ENCODE peak calls at places on chromosomes 7 and 10, in nine cellular contexts. One of them, this sample, is unnamed.

GRCh38 chr7:2882111-2882510 is 38.0 kb upstream of the GNA12 start:
- DNase-seq in A549: no peak
- DNase-seq in testis: no peak
- DNase-seq in HepG2: no peak
- DNase-seq in lower leg skin: no peak
- DNase-seq in sigmoid colon: no peak
- DNase-seq in upper lobe of left lung: no peak
- DNase-seq in prostate gland: no peak
- DNase-seq in adrenal gland: no peak
- DNase-seq in this sample: no peak

GRCh38 chr7:142438235-142438922 is 180.5 kb upstream of the PRSS58 start:
- DNase-seq in lower leg skin: no peak
- DNase-seq in HepG2: peak
- DNase-seq in prostate gland: no peak
- DNase-seq in upper lobe of left lung: peak
- DNase-seq in adrenal gland: no peak
- DNase-seq in testis: peak
- DNase-seq in sigmoid colon: no peak
- DNase-seq in A549: peak
- DNase-seq in this sample: peak

GRCh38 chr10:131271195-131271880 is 40.2 kb downstream of the TCERG1L start:
- DNase-seq in lower leg skin: no peak
- DNase-seq in adrenal gland: no peak
- DNase-seq in testis: peak
- DNase-seq in A549: no peak
- DNase-seq in sigmoid colon: no peak
- DNase-seq in prostate gland: no peak
- DNase-seq in upper lobe of left lung: no peak
- DNase-seq in HepG2: no peak
- DNase-seq in this sample: no peak

GRCh38 chr10:121668336-121669009 is 70.2 kb upstream of the FGFR2 start:
- DNase-seq in sigmoid colon: peak
- DNase-seq in lower leg skin: peak
- DNase-seq in A549: no peak
- DNase-seq in HepG2: no peak
- DNase-seq in testis: peak
- DNase-seq in adrenal gland: peak
- DNase-seq in prostate gland: peak
- DNase-seq in upper lobe of left lung: no peak
- DNase-seq in this sample: no peak

GRCh38 chr10:87585565-87586514 is 73.8 kb upstream of the PAPSS2 start:
- DNase-seq in adrenal gland: no peak
- DNase-seq in prostate gland: peak
- DNase-seq in testis: no peak
- DNase-seq in sigmoid colon: no peak
- DNase-seq in HepG2: peak
- DNase-seq in A549: peak
- DNase-seq in upper lobe of left lung: no peak
- DNase-seq in lower leg skin: no peak
- DNase-seq in this sample: no peak

GRCh38 chr10:95363303-95363912 is 72.6 kb upstream of the PDLIM1 start:
- DNase-seq in lower leg skin: peak
- DNase-seq in adrenal gland: peak
- DNase-seq in A549: peak
- DNase-seq in prostate gland: peak
- DNase-seq in testis: peak
- DNase-seq in upper lobe of left lung: no peak
- DNase-seq in sigmoid colon: no peak
- DNase-seq in HepG2: peak
- DNase-seq in this sample: no peak

GRCh38 chr10:43292745-43293676 is 26.1 kb upstream of the RASGEF1A start:
- DNase-seq in adrenal gland: peak
- DNase-seq in prostate gland: peak
- DNase-seq in HepG2: peak
- DNase-seq in testis: peak
- DNase-seq in A549: peak
- DNase-seq in upper lobe of left lung: no peak
- DNase-seq in sigmoid colon: peak
- DNase-seq in lower leg skin: peak
- DNase-seq in this sample: peak

GRCh38 chr7:105209433-105209832 is 179.3 kb downstream of the SRPK2 start:
- DNase-seq in A549: no peak
- DNase-seq in adrenal gland: no peak
- DNase-seq in testis: no peak
- DNase-seq in HepG2: no peak
- DNase-seq in sigmoid colon: no peak
- DNase-seq in lower leg skin: no peak
- DNase-seq in prostate gland: no peak
- DNase-seq in upper lobe of left lung: no peak
- DNase-seq in this sample: no peak

GRCh38 chr7:129948338-129948737 is 4.4 kb downstream of the UBE2H start:
- DNase-seq in HepG2: no peak
- DNase-seq in adrenal gland: no peak
- DNase-seq in lower leg skin: no peak
- DNase-seq in prostate gland: no peak
- DNase-seq in upper lobe of left lung: no peak
- DNase-seq in sigmoid colon: peak
- DNase-seq in testis: no peak
- DNase-seq in A549: no peak
- DNase-seq in this sample: no peak

GRCh38 chr7:129948877-129949291 is 3.9 kb downstream of the UBE2H start:
- DNase-seq in HepG2: peak
- DNase-seq in sigmoid colon: peak
- DNase-seq in testis: peak
- DNase-seq in lower leg skin: peak
- DNase-seq in A549: peak
- DNase-seq in adrenal gland: peak
- DNase-seq in prostate gland: peak
- DNase-seq in upper lobe of left lung: peak
- DNase-seq in this sample: peak

GRCh38 chr7:129950191-129950940 is 2.4 kb downstream of the UBE2H start:
- DNase-seq in upper lobe of left lung: no peak
- DNase-seq in lower leg skin: no peak
- DNase-seq in testis: no peak
- DNase-seq in prostate gland: no peak
- DNase-seq in HepG2: no peak
- DNase-seq in sigmoid colon: peak
- DNase-seq in A549: no peak
- DNase-seq in adrenal gland: no peak
- DNase-seq in this sample: no peak

GRCh38 chr7:129947701-129948100 is 5.1 kb downstream of the UBE2H start:
- DNase-seq in adrenal gland: no peak
- DNase-seq in A549: no peak
- DNase-seq in testis: peak
- DNase-seq in sigmoid colon: peak
- DNase-seq in prostate gland: no peak
- DNase-seq in HepG2: no peak
- DNase-seq in lower leg skin: no peak
- DNase-seq in upper lobe of left lung: no peak
- DNase-seq in this sample: no peak

GRCh38 chr7:129949292-129950133 is 3.2 kb downstream of the UBE2H start:
- DNase-seq in adrenal gland: peak
- DNase-seq in HepG2: peak
- DNase-seq in upper lobe of left lung: no peak
- DNase-seq in testis: peak
- DNase-seq in A549: no peak
- DNase-seq in lower leg skin: peak
- DNase-seq in prostate gland: peak
- DNase-seq in sigmoid colon: peak
- DNase-seq in this sample: no peak
- TF ChIP-seq POLR2A in adrenal gland: no peak
- TF ChIP-seq POLR2A in HepG2: no peak
- TF ChIP-seq POLR2A in upper lobe of left lung: no peak
- TF ChIP-seq POLR2A in testis: no peak
- TF ChIP-seq POLR2A in A549: no peak
- TF ChIP-seq POLR2A in lower leg skin: no peak
- TF ChIP-seq POLR2A in prostate gland: peak
- TF ChIP-seq POLR2A in sigmoid colon: no peak
- TF ChIP-seq POLR2A in this sample: peak

GRCh38 chr10:74344306-74344705 is 193.3 kb downstream of the ADK start:
- DNase-seq in prostate gland: no peak
- DNase-seq in lower leg skin: no peak
- DNase-seq in upper lobe of left lung: no peak
- DNase-seq in HepG2: no peak
- DNase-seq in adrenal gland: no peak
- DNase-seq in sigmoid colon: no peak
- DNase-seq in testis: no peak
- DNase-seq in A549: no peak
- DNase-seq in this sample: no peak

GRCh38 chr10:74343804-74344203 is 192.8 kb downstream of the ADK start:
- DNase-seq in HepG2: no peak
- DNase-seq in lower leg skin: no peak
- DNase-seq in adrenal gland: no peak
- DNase-seq in sigmoid colon: no peak
- DNase-seq in prostate gland: no peak
- DNase-seq in upper lobe of left lung: no peak
- DNase-seq in testis: no peak
- DNase-seq in A549: no peak
- DNase-seq in this sample: no peak

GRCh38 chr10:74347522-74347921 is 196.5 kb downstream of the ADK start:
- DNase-seq in lower leg skin: no peak
- DNase-seq in sigmoid colon: no peak
- DNase-seq in testis: no peak
- DNase-seq in adrenal gland: no peak
- DNase-seq in prostate gland: no peak
- DNase-seq in upper lobe of left lung: no peak
- DNase-seq in HepG2: peak
- DNase-seq in A549: no peak
- DNase-seq in this sample: no peak
- H3K4me3 ChIP-seq in lower leg skin: no peak
- H3K4me3 ChIP-seq in sigmoid colon: no peak
- H3K4me3 ChIP-seq in testis: no peak
- H3K4me3 ChIP-seq in adrenal gland: no peak
- H3K4me3 ChIP-seq in prostate gland: no peak
- H3K4me3 ChIP-seq in upper lobe of left lung: no peak
- H3K4me3 ChIP-seq in HepG2: no peak
- H3K4me3 ChIP-seq in A549: no peak
- H3K4me3 ChIP-seq in this sample: no peak

GRCh38 chr7:139246905-139247304 is 15.9 kb downstream of the UBN2 start:
- DNase-seq in A549: no peak
- DNase-seq in sigmoid colon: no peak
- DNase-seq in upper lobe of left lung: no peak
- DNase-seq in HepG2: no peak
- DNase-seq in prostate gland: no peak
- DNase-seq in lower leg skin: no peak
- DNase-seq in adrenal gland: no peak
- DNase-seq in testis: no peak
- DNase-seq in this sample: peak

GRCh38 chr7:139241258-139241657 is 10.2 kb downstream of the UBN2 start:
- DNase-seq in lower leg skin: no peak
- DNase-seq in A549: no peak
- DNase-seq in prostate gland: no peak
- DNase-seq in HepG2: no peak
- DNase-seq in testis: no peak
- DNase-seq in upper lobe of left lung: no peak
- DNase-seq in sigmoid colon: no peak
- DNase-seq in adrenal gland: no peak
- DNase-seq in this sample: no peak

GRCh38 chr7:139245401-139245800 is 14.4 kb downstream of the UBN2 start:
- DNase-seq in lower leg skin: no peak
- DNase-seq in HepG2: no peak
- DNase-seq in testis: no peak
- DNase-seq in A549: no peak
- DNase-seq in upper lobe of left lung: no peak
- DNase-seq in sigmoid colon: no peak
- DNase-seq in adrenal gland: no peak
- DNase-seq in prostate gland: no peak
- DNase-seq in this sample: no peak

GRCh38 chr7:139246494-139246893 is 15.5 kb downstream of the UBN2 start:
- DNase-seq in lower leg skin: no peak
- DNase-seq in sigmoid colon: no peak
- DNase-seq in upper lobe of left lung: no peak
- DNase-seq in HepG2: no peak
- DNase-seq in A549: no peak
- DNase-seq in prostate gland: no peak
- DNase-seq in adrenal gland: no peak
- DNase-seq in testis: no peak
- DNase-seq in this sample: no peak

DNA sequence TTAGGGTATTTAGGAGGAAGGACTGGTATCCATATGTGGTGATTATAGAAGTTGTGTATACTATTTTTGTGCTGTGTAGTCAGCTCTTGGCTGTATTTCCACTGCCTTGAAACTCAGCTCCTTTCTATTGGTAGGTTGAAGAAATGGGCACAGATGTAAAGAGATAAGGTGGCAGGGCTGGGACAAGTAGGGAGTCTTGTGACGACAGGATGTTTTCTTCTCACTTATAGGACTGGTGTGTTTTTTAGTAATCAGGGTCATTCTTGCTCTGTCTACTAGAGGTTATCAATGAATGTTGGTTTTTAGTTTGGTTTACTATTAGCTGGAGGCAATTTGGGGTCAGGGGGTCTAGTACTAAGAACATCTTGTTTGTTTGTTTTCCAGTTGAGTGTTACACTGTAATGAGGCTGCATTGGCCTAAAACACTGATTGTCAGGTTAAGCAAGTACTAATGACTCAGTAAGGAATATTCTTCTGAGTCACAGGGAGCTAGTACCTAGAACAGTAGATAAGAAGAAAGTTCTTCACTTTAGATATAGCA is 11.8 kb downstream of the UBN2 start:
- DNase-seq in adrenal gland: no peak
- DNase-seq in upper lobe of left lung: no peak
- DNase-seq in sigmoid colon: no peak
- DNase-seq in A549: no peak
- DNase-seq in lower leg skin: no peak
- DNase-seq in prostate gland: no peak
- DNase-seq in HepG2: no peak
- DNase-seq in testis: no peak
- DNase-seq in this sample: peak
- TF ChIP-seq POLR2A in adrenal gland: no peak
- TF ChIP-seq POLR2A in upper lobe of left lung: no peak
- TF ChIP-seq POLR2A in sigmoid colon: no peak
- TF ChIP-seq POLR2A in A549: no peak
- TF ChIP-seq POLR2A in lower leg skin: no peak
- TF ChIP-seq POLR2A in prostate gland: no peak
- TF ChIP-seq POLR2A in HepG2: no peak
- TF ChIP-seq POLR2A in testis: no peak
- TF ChIP-seq POLR2A in this sample: no peak

GRCh38 chr10:96987842-96988175 is 155.7 kb downstream of the LCOR start:
- DNase-seq in lower leg skin: no peak
- DNase-seq in adrenal gland: no peak
- DNase-seq in HepG2: no peak
- DNase-seq in sigmoid colon: no peak
- DNase-seq in A549: no peak
- DNase-seq in prostate gland: no peak
- DNase-seq in upper lobe of left lung: no peak
- DNase-seq in testis: no peak
- DNase-seq in this sample: no peak

GRCh38 chr10:96987141-96987841 is 155.2 kb downstream of the LCOR start:
- DNase-seq in testis: no peak
- DNase-seq in prostate gland: peak
- DNase-seq in sigmoid colon: no peak
- DNase-seq in upper lobe of left lung: no peak
- DNase-seq in HepG2: no peak
- DNase-seq in adrenal gland: no peak
- DNase-seq in lower leg skin: no peak
- DNase-seq in A549: no peak
- DNase-seq in this sample: no peak

GRCh38 chr10:96988421-96988820 is 156.3 kb downstream of the LCOR start:
- DNase-seq in upper lobe of left lung: no peak
- DNase-seq in HepG2: no peak
- DNase-seq in lower leg skin: no peak
- DNase-seq in prostate gland: no peak
- DNase-seq in A549: no peak
- DNase-seq in adrenal gland: no peak
- DNase-seq in testis: no peak
- DNase-seq in sigmoid colon: no peak
- DNase-seq in this sample: no peak

GRCh38 chr10:96992721-96993120 is 160.6 kb downstream of the LCOR start:
- DNase-seq in prostate gland: no peak
- DNase-seq in HepG2: no peak
- DNase-seq in adrenal gland: no peak
- DNase-seq in testis: no peak
- DNase-seq in sigmoid colon: no peak
- DNase-seq in A549: no peak
- DNase-seq in lower leg skin: no peak
- DNase-seq in upper lobe of left lung: no peak
- DNase-seq in this sample: no peak

GRCh38 chr10:96991313-96991841 is 159.3 kb downstream of the LCOR start:
- DNase-seq in testis: peak
- DNase-seq in lower leg skin: no peak
- DNase-seq in prostate gland: no peak
- DNase-seq in HepG2: no peak
- DNase-seq in upper lobe of left lung: no peak
- DNase-seq in adrenal gland: no peak
- DNase-seq in sigmoid colon: no peak
- DNase-seq in A549: no peak
- DNase-seq in this sample: no peak
- H3K4me3 ChIP-seq in testis: no peak
- H3K4me3 ChIP-seq in lower leg skin: no peak
- H3K4me3 ChIP-seq in prostate gland: no peak
- H3K4me3 ChIP-seq in HepG2: no peak
- H3K4me3 ChIP-seq in upper lobe of left lung: no peak
- H3K4me3 ChIP-seq in adrenal gland: no peak
- H3K4me3 ChIP-seq in sigmoid colon: no peak
- H3K4me3 ChIP-seq in A549: no peak
- H3K4me3 ChIP-seq in this sample: no peak